ENCODE peak calls at places on chromosomes 13 and 19, in seven cellular contexts. One of them, this sample, is unnamed.

GRCh38 chr13:21058361-21058760 is 3.0 kb downstream of the LATS2 start:
- DNase-seq in adipocyte: peak; percentile 80
- DNase-seq in Peyer's patch: no peak
- DNase-seq in iPS DF 6.9: no peak
- DNase-seq in IMR-90: no peak
- DNase-seq in NT2/D1: no peak
- DNase-seq in left ventricle myocardium inferior: no peak
- DNase-seq in this sample: no peak

GRCh38 chr13:24274452-24274971 is 34.9 kb upstream of the C1QTNF9 start:
- DNase-seq in left ventricle myocardium inferior: peak; percentile 62
- DNase-seq in IMR-90: peak; percentile 59
- DNase-seq in adipocyte: no peak
- DNase-seq in NT2/D1: no peak
- DNase-seq in iPS DF 6.9: no peak
- DNase-seq in Peyer's patch: peak; percentile 87
- DNase-seq in this sample: peak; percentile 75

GRCh38 chr13:111967572-111968201 is 99.3 kb upstream of the SOX1 start:
- DNase-seq in left ventricle myocardium inferior: no peak
- DNase-seq in NT2/D1: no peak
- DNase-seq in IMR-90: no peak
- DNase-seq in adipocyte: no peak
- DNase-seq in Peyer's patch: no peak
- DNase-seq in iPS DF 6.9: no peak
- DNase-seq in this sample: no peak

GRCh38 chr13:75881109-75881775 is 245.1 kb downstream of the LMO7 start:
- DNase-seq in NT2/D1: no peak
- DNase-seq in IMR-90: peak; percentile 77
- DNase-seq in left ventricle myocardium inferior: no peak
- DNase-seq in iPS DF 6.9: no peak
- DNase-seq in adipocyte: peak; percentile 65
- DNase-seq in Peyer's patch: no peak
- DNase-seq in this sample: no peak

GRCh38 chr19:48724796-48725753 is 5.5 kb upstream of the MAMSTR start:
- DNase-seq in IMR-90: peak; percentile 93
- DNase-seq in adipocyte: peak; percentile 65
- DNase-seq in left ventricle myocardium inferior: peak; percentile 52
- DNase-seq in iPS DF 6.9: no peak
- DNase-seq in NT2/D1: no peak
- DNase-seq in Peyer's patch: no peak
- DNase-seq in this sample: peak; percentile 65

GRCh38 chr13:43258771-43259170 is 235.4 kb downstream of the DNAJC15 start:
- DNase-seq in left ventricle myocardium inferior: no peak
- DNase-seq in IMR-90: no peak
- DNase-seq in iPS DF 6.9: no peak
- DNase-seq in adipocyte: no peak
- DNase-seq in NT2/D1: no peak
- DNase-seq in Peyer's patch: no peak
- DNase-seq in this sample: no peak

GRCh38 chr13:77362166-77362565 is 35.3 kb upstream of the MYCBP2 start:
- DNase-seq in left ventricle myocardium inferior: no peak
- DNase-seq in iPS DF 6.9: no peak
- DNase-seq in IMR-90: no peak
- DNase-seq in Peyer's patch: no peak
- DNase-seq in NT2/D1: no peak
- DNase-seq in adipocyte: no peak
- DNase-seq in this sample: no peak

GRCh38 chr19:2084993-2085720 is 11.0 kb downstream of the MOB3A start:
- DNase-seq in IMR-90: no peak
- DNase-seq in NT2/D1: no peak
- DNase-seq in Peyer's patch: peak; percentile 97
- DNase-seq in adipocyte: peak; percentile 31
- DNase-seq in left ventricle myocardium inferior: peak; percentile 64
- DNase-seq in iPS DF 6.9: no peak
- DNase-seq in this sample: peak; percentile 97

GRCh38 chr13:33479066-33479465 is 193.5 kb upstream of the STARD13 start:
- DNase-seq in NT2/D1: no peak
- DNase-seq in IMR-90: no peak
- DNase-seq in Peyer's patch: no peak
- DNase-seq in left ventricle myocardium inferior: no peak
- DNase-seq in iPS DF 6.9: no peak
- DNase-seq in adipocyte: no peak
- DNase-seq in this sample: no peak

GRCh38 chr19:6906559-6906958 is 19.2 kb downstream of the ADGRE1 start:
- DNase-seq in Peyer's patch: no peak
- DNase-seq in IMR-90: no peak
- DNase-seq in NT2/D1: no peak
- DNase-seq in left ventricle myocardium inferior: no peak
- DNase-seq in iPS DF 6.9: no peak
- DNase-seq in adipocyte: no peak
- DNase-seq in this sample: no peak

GRCh38 chr19:57282011-57282636 is 1.8 kb downstream of the ZNF460 start:
- DNase-seq in Peyer's patch: no peak
- DNase-seq in NT2/D1: no peak
- DNase-seq in IMR-90: no peak
- DNase-seq in left ventricle myocardium inferior: no peak
- DNase-seq in adipocyte: no peak
- DNase-seq in iPS DF 6.9: no peak
- DNase-seq in this sample: no peak

GRCh38 chr19:3479177-3479818 is 1.0 kb downstream of the SMIM24 start:
- DNase-seq in IMR-90: no peak
- DNase-seq in left ventricle myocardium inferior: no peak
- DNase-seq in Peyer's patch: peak; percentile 71
- DNase-seq in adipocyte: peak; percentile 39
- DNase-seq in NT2/D1: no peak
- DNase-seq in iPS DF 6.9: no peak
- DNase-seq in this sample: peak; percentile 51

GRCh38 chr19:4556574-4557185 is 2.8 kb downstream of the SEMA6B start:
- DNase-seq in Peyer's patch: no peak
- DNase-seq in adipocyte: peak; percentile 24
- DNase-seq in iPS DF 6.9: no peak
- DNase-seq in left ventricle myocardium inferior: no peak
- DNase-seq in IMR-90: no peak
- DNase-seq in NT2/D1: peak; percentile 38
- DNase-seq in this sample: no peak

GRCh38 chr19:16226184-16226591 is 28.5 kb downstream of the AP1M1 start:
- DNase-seq in Peyer's patch: no peak
- DNase-seq in NT2/D1: no peak
- DNase-seq in IMR-90: no peak
- DNase-seq in adipocyte: no peak
- DNase-seq in left ventricle myocardium inferior: no peak
- DNase-seq in iPS DF 6.9: no peak
- DNase-seq in this sample: no peak

GRCh38 chr13:106112191-106112590 is 423.3 kb downstream of the EFNB2 start:
- DNase-seq in adipocyte: no peak
- DNase-seq in NT2/D1: no peak
- DNase-seq in Peyer's patch: no peak
- DNase-seq in IMR-90: no peak
- DNase-seq in left ventricle myocardium inferior: no peak
- DNase-seq in iPS DF 6.9: no peak
- DNase-seq in this sample: no peak

GRCh38 chr13:22454586-22454985 is 726.2 kb upstream of the SGCG start:
- DNase-seq in IMR-90: no peak
- DNase-seq in Peyer's patch: no peak
- DNase-seq in iPS DF 6.9: peak; percentile 13
- DNase-seq in adipocyte: no peak
- DNase-seq in NT2/D1: no peak
- DNase-seq in left ventricle myocardium inferior: no peak
- DNase-seq in this sample: no peak

GRCh38 chr19:42214810-42215209 is 2.7 kb downstream of the DEDD2 start:
- DNase-seq in IMR-90: no peak
- DNase-seq in NT2/D1: no peak
- DNase-seq in iPS DF 6.9: no peak
- DNase-seq in adipocyte: no peak
- DNase-seq in left ventricle myocardium inferior: no peak
- DNase-seq in Peyer's patch: no peak
- DNase-seq in this sample: no peak

GRCh38 chr19:42217522-42218442 is at the start of gene DEDD2:
- DNase-seq in left ventricle myocardium inferior: peak; percentile 96
- DNase-seq in IMR-90: peak; percentile 99
- DNase-seq in Peyer's patch: peak; percentile 99
- DNase-seq in adipocyte: peak; percentile 97
- DNase-seq in NT2/D1: peak; percentile 88
- DNase-seq in iPS DF 6.9: peak; percentile 92
- DNase-seq in this sample: peak; percentile 100

GRCh38 chr19:42220751-42221097 is 612 bp downstream of the ZNF526 start:
- DNase-seq in NT2/D1: no peak
- DNase-seq in adipocyte: no peak
- DNase-seq in left ventricle myocardium inferior: no peak
- DNase-seq in IMR-90: no peak
- DNase-seq in iPS DF 6.9: no peak
- DNase-seq in Peyer's patch: no peak
- DNase-seq in this sample: no peak

GRCh38 chr19:42219812-42220750 is at the start of gene ZNF526:
- DNase-seq in iPS DF 6.9: peak; percentile 98
- DNase-seq in left ventricle myocardium inferior: peak; percentile 97
- DNase-seq in Peyer's patch: peak; percentile 99
- DNase-seq in adipocyte: peak; percentile 99
- DNase-seq in NT2/D1: peak; percentile 92
- DNase-seq in IMR-90: peak; percentile 97
- DNase-seq in this sample: peak; percentile 97

DNA sequence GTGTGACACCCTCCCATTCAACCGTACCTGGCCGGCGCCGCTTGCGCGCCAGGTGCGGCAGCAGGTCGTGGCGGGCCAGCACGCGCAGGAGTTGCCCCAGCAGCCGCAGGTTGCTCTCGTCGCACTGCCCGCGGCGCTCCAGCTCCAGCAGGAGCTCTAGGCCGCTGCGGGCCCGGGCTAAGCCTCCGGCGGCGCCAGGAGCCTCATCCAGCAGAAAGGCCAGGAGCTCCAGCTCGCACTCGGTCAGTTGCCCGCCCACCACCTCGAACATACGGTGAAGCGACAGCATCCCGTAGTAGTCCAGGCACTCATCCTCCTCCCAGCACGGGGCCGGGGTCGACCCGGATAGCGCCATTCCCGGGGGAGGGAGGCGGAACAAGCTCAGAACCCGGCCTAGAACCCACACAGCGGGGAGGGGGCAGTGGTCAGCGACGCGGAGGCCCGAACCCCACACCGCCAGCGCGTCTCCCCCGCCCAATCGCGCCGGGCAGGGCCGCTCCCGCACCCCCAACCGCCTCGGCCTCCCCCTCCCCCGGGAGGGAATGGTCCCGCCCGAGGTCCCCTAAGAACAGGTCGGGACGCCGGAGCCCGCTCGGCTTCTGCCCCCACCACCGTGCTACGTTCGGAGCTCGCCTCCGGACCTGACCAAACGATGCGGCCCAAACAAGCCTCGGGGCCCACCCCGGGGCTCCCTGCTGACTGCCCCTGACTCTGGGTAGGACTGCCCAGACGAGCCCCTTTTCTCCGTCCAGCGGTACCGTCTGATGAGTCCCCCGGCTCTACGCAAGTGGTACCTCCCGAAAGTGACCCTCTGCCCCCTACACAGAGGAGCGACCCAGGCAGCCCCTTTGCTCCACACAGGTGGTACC is 590 bp downstream of the DEDD2 start:
- DNase-seq in IMR-90: peak; percentile 16
- DNase-seq in left ventricle myocardium inferior: peak; percentile 46
- DNase-seq in NT2/D1: peak; percentile 20
- DNase-seq in adipocyte: peak; percentile 69
- DNase-seq in Peyer's patch: peak; percentile 60
- DNase-seq in iPS DF 6.9: no peak
- DNase-seq in this sample: no peak
- H3K4me1 ChIP-seq in IMR-90: peaks cover 11% of the 10 kb centered on the region
- H3K4me1 ChIP-seq in left ventricle myocardium inferior: peaks cover 60% of the 10 kb centered on the region
- H3K4me1 ChIP-seq in NT2/D1: peaks cover 11% of the 10 kb centered on the region
- H3K4me1 ChIP-seq in adipocyte: peaks cover 32% of the 10 kb centered on the region
- H3K4me1 ChIP-seq in Peyer's patch: no peaks in the 10 kb centered on the region
- H3K4me1 ChIP-seq in iPS DF 6.9: peaks cover 4% of the 10 kb centered on the region
- H3K4me1 ChIP-seq in this sample: peaks cover 74% of the 10 kb centered on the region

GRCh38 chr19:45323671-45324081 is 1.0 kb upstream of the CKM start:
- DNase-seq in left ventricle myocardium inferior: peak; percentile 79
- DNase-seq in IMR-90: no peak
- DNase-seq in adipocyte: peak; percentile 48
- DNase-seq in Peyer's patch: no peak
- DNase-seq in NT2/D1: no peak
- DNase-seq in iPS DF 6.9: no peak
- DNase-seq in this sample: no peak

GRCh38 chr19:45322744-45323281 is at the start of gene CKM:
- DNase-seq in Peyer's patch: no peak
- DNase-seq in iPS DF 6.9: no peak
- DNase-seq in NT2/D1: no peak
- DNase-seq in left ventricle myocardium inferior: peak; percentile 85
- DNase-seq in adipocyte: no peak
- DNase-seq in IMR-90: no peak
- DNase-seq in this sample: no peak

GRCh38 chr19:45322311-45322710 is 364 bp downstream of the CKM start:
- DNase-seq in adipocyte: no peak
- DNase-seq in NT2/D1: no peak
- DNase-seq in Peyer's patch: no peak
- DNase-seq in left ventricle myocardium inferior: no peak
- DNase-seq in IMR-90: no peak
- DNase-seq in iPS DF 6.9: no peak
- DNase-seq in this sample: no peak

GRCh38 chr19:45321848-45322247 is 827 bp downstream of the CKM start:
- DNase-seq in IMR-90: no peak
- DNase-seq in adipocyte: no peak
- DNase-seq in left ventricle myocardium inferior: peak; percentile 59
- DNase-seq in Peyer's patch: no peak
- DNase-seq in NT2/D1: no peak
- DNase-seq in iPS DF 6.9: no peak
- DNase-seq in this sample: no peak

GRCh38 chr19:45324349-45324907 is 1.8 kb upstream of the CKM start:
- DNase-seq in left ventricle myocardium inferior: no peak
- DNase-seq in Peyer's patch: no peak
- DNase-seq in iPS DF 6.9: no peak
- DNase-seq in NT2/D1: no peak
- DNase-seq in adipocyte: no peak
- DNase-seq in IMR-90: no peak
- DNase-seq in this sample: no peak
- H3K4me3 ChIP-seq in left ventricle myocardium inferior: peak overlapping the region; percentile 72
- H3K4me3 ChIP-seq in Peyer's patch: no peak overlapping the region
- H3K4me3 ChIP-seq in iPS DF 6.9: no peak overlapping the region
- H3K4me3 ChIP-seq in NT2/D1: no peak overlapping the region
- H3K4me3 ChIP-seq in adipocyte: no peak overlapping the region
- H3K4me3 ChIP-seq in IMR-90: no peak overlapping the region
- H3K4me3 ChIP-seq in this sample: no peak overlapping the region

DNA sequence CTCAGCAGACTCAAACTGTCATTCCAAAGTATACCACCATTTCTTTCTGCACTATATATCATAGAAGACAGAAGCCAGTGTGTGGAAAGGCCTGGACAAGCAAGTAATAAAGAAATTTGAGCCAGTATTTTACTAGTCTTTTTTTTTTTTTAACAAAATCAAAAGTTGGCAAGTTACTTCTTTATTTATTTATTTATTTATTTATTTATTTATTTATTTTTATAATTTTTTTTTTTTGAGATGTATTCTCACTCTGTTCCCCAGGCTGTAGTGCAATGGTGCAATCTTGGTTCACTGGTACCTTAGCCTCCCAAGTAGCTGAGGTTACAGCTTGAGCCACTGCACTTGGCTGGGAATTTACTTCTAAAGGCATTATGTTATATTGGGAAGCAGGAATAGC is 25.3 kb downstream of the ZNF493 start:
- DNase-seq in iPS DF 6.9: no peak
- DNase-seq in adipocyte: no peak
- DNase-seq in left ventricle myocardium inferior: no peak
- DNase-seq in Peyer's patch: no peak
- DNase-seq in NT2/D1: no peak
- DNase-seq in IMR-90: no peak
- DNase-seq in this sample: no peak
- H3K9me3 ChIP-seq in iPS DF 6.9: peaks cover 4% of the 10 kb centered on the region
- H3K9me3 ChIP-seq in adipocyte: peaks cover 98% of the 10 kb centered on the region
- H3K9me3 ChIP-seq in left ventricle myocardium inferior: peaks cover 100% of the 10 kb centered on the region
- H3K9me3 ChIP-seq in Peyer's patch: no peaks in the 10 kb centered on the region
- H3K9me3 ChIP-seq in NT2/D1: peaks cover 89% of the 10 kb centered on the region
- H3K9me3 ChIP-seq in IMR-90: peaks cover 44% of the 10 kb centered on the region
- H3K9me3 ChIP-seq in this sample: peaks cover 28% of the 10 kb centered on the region

GRCh38 chr19:45355910-45356309 is 14.5 kb downstream of the ERCC2 start:
- DNase-seq in iPS DF 6.9: no peak
- DNase-seq in adipocyte: no peak
- DNase-seq in Peyer's patch: no peak
- DNase-seq in NT2/D1: no peak
- DNase-seq in IMR-90: no peak
- DNase-seq in left ventricle myocardium inferior: no peak
- DNase-seq in this sample: no peak
- H3K4me1 ChIP-seq in iPS DF 6.9: no peaks in the 10 kb centered on the region
- H3K4me1 ChIP-seq in adipocyte: no peaks in the 10 kb centered on the region
- H3K4me1 ChIP-seq in Peyer's patch: no peaks in the 10 kb centered on the region
- H3K4me1 ChIP-seq in NT2/D1: peaks cover 2% of the 10 kb centered on the region
- H3K4me1 ChIP-seq in IMR-90: no peaks in the 10 kb centered on the region
- H3K4me1 ChIP-seq in left ventricle myocardium inferior: no peaks in the 10 kb centered on the region
- H3K4me1 ChIP-seq in this sample: no peaks in the 10 kb centered on the region